ENCODE peak calls at places on chromosomes 16 and 17, in six cellular contexts. L, H, B, I, W and P are unnamed samples.

GRCh38 chr17:18262641-18263040 is 2.2 kb downstream of the MIEF2 start:
- DNase-seq in L (no peak), H (no peak), B (no peak), I (no peak), W (no peak), P (no peak)

GRCh38 chr16:88784074-88784855 is 755 bp downstream of the PIEZO1 start:
- DNase-seq in L (peak), H (peak), B (peak), I (peak), W (peak), P (no peak)

GRCh38 chr16:82091225-82091624 is 56.2 kb downstream of the HSD17B2 start:
- DNase-seq in L (peak), H (peak), B (no peak), I (peak), W (no peak), P (no peak)

GRCh38 chr17:40536731-40537171 is 28.5 kb downstream of the CCR7 start:
- DNase-seq in L (peak), H (no peak), B (no peak), I (no peak), W (no peak), P (no peak)

GRCh38 chr16:3027983-3028715 is 4.3 kb downstream of the THOC6 start:
- DNase-seq in L (peak), H (peak), B (peak), I (peak), W (peak), P (peak)

GRCh38 chr17:49952912-49953497 is 16.0 kb upstream of the DLX4 start:
- DNase-seq in L (no peak), H (no peak), B (no peak), I (no peak), W (no peak), P (no peak)

GRCh38 chr17:17075037-17075755 is 32.9 kb downstream of the MPRIP start:
- DNase-seq in L (peak), H (no peak), B (no peak), I (peak), W (no peak), P (no peak)

GRCh38 chr16:83143788-83144187 is 517.0 kb downstream of the CDH13 start:
- DNase-seq in L (peak), H (peak), B (no peak), I (peak), W (no peak), P (no peak)

GRCh38 chr17:2436516-2436915 is 35.7 kb upstream of the MNT start:
- DNase-seq in L (no peak), H (no peak), B (no peak), I (no peak), W (no peak), P (no peak)
- H3K18ac ChIP-seq in L (no peak), H (no peak), B (no peak), I (no peak), W (no peak), P (peak)

DNA sequence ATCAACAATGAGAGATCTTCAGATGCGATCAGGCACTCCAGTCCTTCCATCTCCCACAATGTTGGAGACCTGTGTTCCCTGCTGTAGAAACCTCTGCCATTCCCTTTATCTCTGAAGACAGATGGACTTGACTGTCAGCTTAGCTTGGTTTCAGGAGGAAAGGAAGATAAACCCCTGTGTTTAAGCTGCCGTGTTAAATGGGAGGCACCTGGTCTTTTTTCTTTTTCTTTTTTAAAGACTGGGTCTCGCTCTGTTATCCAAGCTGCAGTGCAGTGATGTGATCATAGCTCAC is 63.1 kb downstream of the USP22 start:
- DNase-seq in L (no peak), H (no peak), B (no peak), I (no peak), W (no peak), P (no peak)
- H3K4me2 ChIP-seq in L (no peak), H (no peak), B (no peak), I (no peak), W (no peak), P (no peak)

GRCh38 chr17:80217703-80218362 is 2.3 kb downstream of the SGSH start:
- DNase-seq in L (no peak), H (no peak), B (no peak), I (no peak), W (no peak), P (no peak)

GRCh38 chr17:80219013-80219776 is 938 bp downstream of the SGSH start:
- DNase-seq in L (peak), H (peak), B (no peak), I (peak), W (peak), P (no peak)

GRCh38 chr17:80216473-80217456 is 3.4 kb downstream of the SGSH start:
- DNase-seq in L (no peak), H (no peak), B (no peak), I (no peak), W (no peak), P (no peak)

GRCh38 chr17:80219777-80220708 is at the start of the genes SGSH and SLC26A11:
- DNase-seq in L (peak), H (peak), B (peak), I (peak), W (peak), P (peak)

GRCh38 chr17:80218391-80218790 is 1.7 kb downstream of the SGSH start:
- DNase-seq in L (no peak), H (no peak), B (no peak), I (no peak), W (no peak), P (no peak)
- H3K4me3 ChIP-seq in L (no peak), H (no peak), B (no peak), I (no peak), W (no peak), P (no peak)

GRCh38 chr17:77088455-77089117 is 52.2 kb upstream of the SEC14L1 start:
- DNase-seq in L (peak), H (peak), B (peak), I (peak), W (peak), P (peak)
- H3K18ac ChIP-seq in L (peak), H (peak), B (peak), I (peak), W (peak), P (peak)